ENCODE peak calls at places on chromosomes 3 and 15, in seven cellular contexts. One of them, this sample, is unnamed.

GRCh38 chr15:49343546-49343945 is 79.5 kb upstream of the FGF7 start:
- DNase-seq in mesenchymal stem cell: no peak
- DNase-seq in H1: no peak
- DNase-seq in H9: no peak
- DNase-seq in trophoblast cell: no peak
- DNase-seq in mesendoderm: no peak
- DNase-seq in IMR-90: no peak
- DNase-seq in this sample: no peak

GRCh38 chr3:174862666-174863065 is 3.5 kb downstream of the NAALADL2 start:
- DNase-seq in trophoblast cell: peak; percentile 2
- DNase-seq in mesendoderm: no peak
- DNase-seq in H9: no peak
- DNase-seq in mesenchymal stem cell: peak; percentile 3
- DNase-seq in H1: no peak
- DNase-seq in IMR-90: peak; percentile 28
- DNase-seq in this sample: no peak

GRCh38 chr3:117118604-117119003 is 409.0 kb downstream of the TUSC7 start:
- DNase-seq in mesenchymal stem cell: no peak
- DNase-seq in H9: no peak
- DNase-seq in IMR-90: peak; percentile 13
- DNase-seq in H1: no peak
- DNase-seq in mesendoderm: no peak
- DNase-seq in trophoblast cell: no peak
- DNase-seq in this sample: no peak

GRCh38 chr3:153961498-153961897 is 159.7 kb upstream of the ARHGEF26 start:
- DNase-seq in mesenchymal stem cell: no peak
- DNase-seq in trophoblast cell: no peak
- DNase-seq in IMR-90: no peak
- DNase-seq in H1: no peak
- DNase-seq in H9: no peak
- DNase-seq in mesendoderm: peak; percentile 81
- DNase-seq in this sample: no peak

GRCh38 chr15:26864664-26865191 is 2.1 kb upstream of the GABRA5 start:
- DNase-seq in mesenchymal stem cell: peak; percentile 12
- DNase-seq in mesendoderm: peak; percentile 84
- DNase-seq in H9: peak; percentile 61
- DNase-seq in H1: peak; percentile 68
- DNase-seq in IMR-90: peak; percentile 36
- DNase-seq in trophoblast cell: no peak
- DNase-seq in this sample: peak; percentile 65

GRCh38 chr3:32181801-32182200 is 56.7 kb upstream of the CMTM8 start:
- DNase-seq in H1: no peak
- DNase-seq in trophoblast cell: no peak
- DNase-seq in mesenchymal stem cell: no peak
- DNase-seq in IMR-90: no peak
- DNase-seq in mesendoderm: no peak
- DNase-seq in H9: no peak
- DNase-seq in this sample: no peak

GRCh38 chr15:57640935-57641682 is 49.4 kb downstream of the MYZAP start:
- DNase-seq in mesendoderm: peak; percentile 47
- DNase-seq in IMR-90: peak; percentile 12
- DNase-seq in H9: no peak
- DNase-seq in trophoblast cell: peak; percentile 6
- DNase-seq in H1: no peak
- DNase-seq in mesenchymal stem cell: peak; percentile 13
- DNase-seq in this sample: peak; percentile 15

GRCh38 chr3:109819786-109820185 is 482.4 kb upstream of the DPPA4 start:
- DNase-seq in trophoblast cell: no peak
- DNase-seq in H9: no peak
- DNase-seq in mesendoderm: no peak
- DNase-seq in IMR-90: no peak
- DNase-seq in mesenchymal stem cell: no peak
- DNase-seq in H1: no peak
- DNase-seq in this sample: no peak

GRCh38 chr15:43134157-43134637 is 811 bp downstream of the TMEM62 start:
- DNase-seq in trophoblast cell: no peak
- DNase-seq in H9: peak; percentile 37
- DNase-seq in IMR-90: no peak
- DNase-seq in mesenchymal stem cell: no peak
- DNase-seq in mesendoderm: no peak
- DNase-seq in H1: no peak
- DNase-seq in this sample: no peak

GRCh38 chr3:135082706-135083105 is 287.6 kb downstream of the EPHB1 start:
- DNase-seq in H9: no peak
- DNase-seq in mesendoderm: no peak
- DNase-seq in IMR-90: no peak
- DNase-seq in trophoblast cell: no peak
- DNase-seq in mesenchymal stem cell: no peak
- DNase-seq in H1: no peak
- DNase-seq in this sample: no peak

GRCh38 chr3:29099296-29099695 is 181.6 kb upstream of the RBMS3 start:
- DNase-seq in IMR-90: peak; percentile 10
- DNase-seq in mesendoderm: no peak
- DNase-seq in mesenchymal stem cell: peak; percentile 13
- DNase-seq in H1: no peak
- DNase-seq in H9: no peak
- DNase-seq in trophoblast cell: no peak
- DNase-seq in this sample: no peak
- H3K4me1 ChIP-seq in IMR-90: peaks cover 8% of the 10 kb centered on the region
- H3K4me1 ChIP-seq in mesendoderm: no peaks in the 10 kb centered on the region
- H3K4me1 ChIP-seq in mesenchymal stem cell: no peaks in the 10 kb centered on the region
- H3K4me1 ChIP-seq in H1: no peaks in the 10 kb centered on the region
- H3K4me1 ChIP-seq in H9: no peaks in the 10 kb centered on the region
- H3K4me1 ChIP-seq in trophoblast cell: no peaks in the 10 kb centered on the region
- H3K4me1 ChIP-seq in this sample: no peaks in the 10 kb centered on the region

DNA sequence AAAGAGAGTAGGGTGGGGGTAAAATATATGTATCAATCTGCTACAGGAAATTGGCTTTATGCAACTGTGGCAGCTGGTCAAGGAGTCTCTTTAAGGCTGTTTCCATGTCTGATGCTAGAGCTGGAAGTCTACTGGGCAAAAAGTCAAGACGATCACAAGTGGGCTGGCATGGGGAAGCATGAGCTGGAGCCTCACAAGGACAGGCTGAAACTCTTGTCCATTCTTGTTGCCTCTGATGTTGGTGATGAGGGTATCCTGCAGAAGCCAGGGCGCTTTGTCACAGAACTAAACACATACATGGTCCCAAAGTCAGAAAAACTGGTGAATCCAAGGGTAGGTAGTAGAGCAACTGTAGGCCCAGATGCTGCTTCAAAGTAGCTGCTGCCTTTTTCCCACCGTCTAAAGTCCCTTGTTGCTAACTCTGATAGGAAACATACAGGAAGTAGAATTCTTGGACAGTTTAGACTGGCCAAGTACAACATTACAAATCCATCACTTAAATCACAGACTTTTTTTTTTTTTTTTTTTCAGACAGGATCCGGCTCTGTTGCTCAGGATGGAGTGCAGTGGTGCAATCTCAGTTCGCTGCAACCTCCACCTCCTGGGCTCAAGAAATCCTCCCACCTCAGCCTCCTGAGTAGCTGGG is 54.2 kb downstream of the RPL39L start:
- DNase-seq in trophoblast cell: no peak
- DNase-seq in mesenchymal stem cell: no peak
- DNase-seq in IMR-90: no peak
- DNase-seq in H1: no peak
- DNase-seq in H9: no peak
- DNase-seq in mesendoderm: no peak
- DNase-seq in this sample: no peak
- H3K79me1 ChIP-seq in trophoblast cell: no peaks in the 10 kb centered on the region
- H3K79me1 ChIP-seq in mesenchymal stem cell: no peaks in the 10 kb centered on the region
- H3K79me1 ChIP-seq in IMR-90: no peaks in the 10 kb centered on the region
- H3K79me1 ChIP-seq in H1: no peaks in the 10 kb centered on the region
- H3K79me1 ChIP-seq in H9: no peaks in the 10 kb centered on the region
- H3K79me1 ChIP-seq in mesendoderm: no peaks in the 10 kb centered on the region
- H3K79me1 ChIP-seq in this sample: no peaks in the 10 kb centered on the region

DNA sequence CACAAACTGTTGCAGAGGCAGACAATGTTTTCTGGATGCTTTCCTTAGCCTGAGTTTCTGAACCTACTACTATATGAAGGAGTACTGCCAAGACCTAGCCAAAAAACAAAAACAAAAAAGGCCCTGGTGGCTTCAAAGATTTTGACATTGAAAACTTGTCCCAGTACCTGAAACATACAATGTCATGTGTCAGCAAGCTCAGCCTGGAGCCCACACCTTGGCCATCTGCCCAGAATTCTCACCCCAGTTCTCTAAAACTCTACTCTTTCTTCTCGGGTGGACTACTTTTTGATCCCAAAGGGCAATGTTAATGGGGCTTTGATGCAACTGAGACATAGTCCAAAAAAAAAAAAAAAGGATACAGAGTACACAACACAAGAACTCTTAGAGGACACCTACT is 81.4 kb downstream of the FAM174B start:
- DNase-seq in mesendoderm: no peak
- DNase-seq in trophoblast cell: no peak
- DNase-seq in mesenchymal stem cell: no peak
- DNase-seq in H1: no peak
- DNase-seq in H9: no peak
- DNase-seq in IMR-90: no peak
- DNase-seq in this sample: no peak
- H3K27me3 ChIP-seq in mesendoderm: no peaks in the 10 kb centered on the region
- H3K27me3 ChIP-seq in trophoblast cell: no peaks in the 10 kb centered on the region
- H3K27me3 ChIP-seq in mesenchymal stem cell: peaks cover 14% of the 10 kb centered on the region
- H3K27me3 ChIP-seq in H1: no peaks in the 10 kb centered on the region
- H3K27me3 ChIP-seq in H9: no peaks in the 10 kb centered on the region
- H3K27me3 ChIP-seq in IMR-90: no peaks in the 10 kb centered on the region
- H3K27me3 ChIP-seq in this sample: peaks cover 29% of the 10 kb centered on the region

GRCh38 chr3:151772825-151773480 is 39.2 kb downstream of the AADACL2 start:
- DNase-seq in mesendoderm: no peak
- DNase-seq in trophoblast cell: peak; percentile 36
- DNase-seq in H9: no peak
- DNase-seq in mesenchymal stem cell: no peak
- DNase-seq in IMR-90: no peak
- DNase-seq in H1: no peak
- DNase-seq in this sample: no peak
- H3K4me1 ChIP-seq in mesendoderm: no peaks in the 10 kb centered on the region
- H3K4me1 ChIP-seq in trophoblast cell: no peaks in the 10 kb centered on the region
- H3K4me1 ChIP-seq in H9: no peaks in the 10 kb centered on the region
- H3K4me1 ChIP-seq in mesenchymal stem cell: no peaks in the 10 kb centered on the region
- H3K4me1 ChIP-seq in IMR-90: no peaks in the 10 kb centered on the region
- H3K4me1 ChIP-seq in H1: no peaks in the 10 kb centered on the region
- H3K4me1 ChIP-seq in this sample: peaks cover 4% of the 10 kb centered on the region

GRCh38 chr3:71028802-71029201 is 554.7 kb downstream of the FOXP1 start:
- DNase-seq in H9: no peak
- DNase-seq in trophoblast cell: no peak
- DNase-seq in IMR-90: no peak
- DNase-seq in mesenchymal stem cell: no peak
- DNase-seq in mesendoderm: no peak
- DNase-seq in H1: no peak
- DNase-seq in this sample: no peak
- H3K79me1 ChIP-seq in H9: no peaks in the 10 kb centered on the region
- H3K79me1 ChIP-seq in trophoblast cell: no peaks in the 10 kb centered on the region
- H3K79me1 ChIP-seq in IMR-90: peaks cover 87% of the 10 kb centered on the region
- H3K79me1 ChIP-seq in mesenchymal stem cell: peaks cover 30% of the 10 kb centered on the region
- H3K79me1 ChIP-seq in mesendoderm: no peaks in the 10 kb centered on the region
- H3K79me1 ChIP-seq in H1: no peaks in the 10 kb centered on the region
- H3K79me1 ChIP-seq in this sample: no peaks in the 10 kb centered on the region

GRCh38 chr3:10833855-10834414 is 17.9 kb downstream of the SLC6A11 start:
- DNase-seq in H9: no peak
- DNase-seq in mesendoderm: no peak
- DNase-seq in IMR-90: no peak
- DNase-seq in trophoblast cell: no peak
- DNase-seq in mesenchymal stem cell: no peak
- DNase-seq in H1: no peak
- DNase-seq in this sample: no peak

GRCh38 chr3:10837849-10838248 is 21.8 kb downstream of the SLC6A11 start:
- DNase-seq in trophoblast cell: no peak
- DNase-seq in H1: no peak
- DNase-seq in H9: no peak
- DNase-seq in IMR-90: no peak
- DNase-seq in mesendoderm: no peak
- DNase-seq in mesenchymal stem cell: no peak
- DNase-seq in this sample: no peak

GRCh38 chr3:10834951-10835350 is 18.9 kb downstream of the SLC6A11 start:
- DNase-seq in mesenchymal stem cell: no peak
- DNase-seq in H9: no peak
- DNase-seq in mesendoderm: no peak
- DNase-seq in IMR-90: no peak
- DNase-seq in trophoblast cell: no peak
- DNase-seq in H1: no peak
- DNase-seq in this sample: no peak

GRCh38 chr3:10836676-10837075 is 20.6 kb downstream of the SLC6A11 start:
- DNase-seq in mesendoderm: no peak
- DNase-seq in mesenchymal stem cell: no peak
- DNase-seq in trophoblast cell: no peak
- DNase-seq in H1: no peak
- DNase-seq in IMR-90: no peak
- DNase-seq in H9: no peak
- DNase-seq in this sample: no peak

DNA sequence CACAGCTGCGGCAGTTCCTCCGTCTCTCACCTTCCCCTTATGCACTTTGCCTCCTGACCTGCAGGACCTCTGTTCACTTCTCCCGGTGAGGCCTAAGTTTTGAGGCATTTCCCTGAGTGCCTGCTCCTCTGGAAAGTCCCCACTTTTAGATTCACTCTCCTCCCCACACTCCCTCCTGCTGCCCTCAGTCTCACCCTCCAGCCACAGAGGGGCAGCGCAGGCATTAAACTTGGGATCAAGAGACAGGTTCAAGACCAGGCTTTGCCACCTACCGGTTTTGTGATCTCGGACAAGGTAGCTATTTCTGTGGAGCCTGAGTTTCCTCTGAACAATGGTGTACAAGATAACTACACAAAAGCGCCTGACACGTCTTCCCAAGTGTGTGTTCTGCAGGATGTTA is 19.4 kb downstream of the SLC6A11 start:
- DNase-seq in trophoblast cell: no peak
- DNase-seq in mesenchymal stem cell: no peak
- DNase-seq in H1: peak; percentile 49
- DNase-seq in H9: peak; percentile 47
- DNase-seq in IMR-90: no peak
- DNase-seq in mesendoderm: peak; percentile 23
- DNase-seq in this sample: no peak
- H3K27me3 ChIP-seq in trophoblast cell: no peaks in the 10 kb centered on the region
- H3K27me3 ChIP-seq in mesenchymal stem cell: peaks cover 80% of the 10 kb centered on the region
- H3K27me3 ChIP-seq in H1: no peaks in the 10 kb centered on the region
- H3K27me3 ChIP-seq in H9: no peaks in the 10 kb centered on the region
- H3K27me3 ChIP-seq in IMR-90: peaks cover 6% of the 10 kb centered on the region
- H3K27me3 ChIP-seq in mesendoderm: no peaks in the 10 kb centered on the region
- H3K27me3 ChIP-seq in this sample: no peaks in the 10 kb centered on the region

GRCh38 chr3:195153653-195154052 is 117.3 kb downstream of the XXYLT1 start:
- DNase-seq in mesendoderm: no peak
- DNase-seq in trophoblast cell: no peak
- DNase-seq in IMR-90: peak; percentile 38
- DNase-seq in H1: no peak
- DNase-seq in H9: no peak
- DNase-seq in mesenchymal stem cell: no peak
- DNase-seq in this sample: no peak

GRCh38 chr3:195154111-195154791 is 116.7 kb downstream of the XXYLT1 start:
- DNase-seq in H9: no peak
- DNase-seq in mesenchymal stem cell: peak; percentile 91
- DNase-seq in H1: no peak
- DNase-seq in mesendoderm: no peak
- DNase-seq in trophoblast cell: no peak
- DNase-seq in IMR-90: peak; percentile 82
- DNase-seq in this sample: no peak

GRCh38 chr3:195154793-195155535 is 116.0 kb downstream of the XXYLT1 start:
- DNase-seq in mesendoderm: peak; percentile 66
- DNase-seq in H9: no peak
- DNase-seq in mesenchymal stem cell: peak; percentile 89
- DNase-seq in IMR-90: peak; percentile 97
- DNase-seq in trophoblast cell: no peak
- DNase-seq in H1: no peak
- DNase-seq in this sample: no peak

GRCh38 chr3:195155842-195156241 is 115.1 kb downstream of the XXYLT1 start:
- DNase-seq in mesendoderm: no peak
- DNase-seq in mesenchymal stem cell: no peak
- DNase-seq in trophoblast cell: no peak
- DNase-seq in IMR-90: peak; percentile 63
- DNase-seq in H9: no peak
- DNase-seq in H1: no peak
- DNase-seq in this sample: no peak

GRCh38 chr3:195156286-195156890 is 114.6 kb downstream of the XXYLT1 start:
- DNase-seq in H9: no peak
- DNase-seq in mesenchymal stem cell: no peak
- DNase-seq in trophoblast cell: no peak
- DNase-seq in mesendoderm: no peak
- DNase-seq in IMR-90: no peak
- DNase-seq in H1: no peak
- DNase-seq in this sample: no peak
- H3K4me1 ChIP-seq in H9: peaks cover 15% of the 10 kb centered on the region
- H3K4me1 ChIP-seq in mesenchymal stem cell: peaks cover 23% of the 10 kb centered on the region
- H3K4me1 ChIP-seq in trophoblast cell: peaks cover 7% of the 10 kb centered on the region
- H3K4me1 ChIP-seq in mesendoderm: peaks cover 18% of the 10 kb centered on the region
- H3K4me1 ChIP-seq in IMR-90: peaks cover 44% of the 10 kb centered on the region
- H3K4me1 ChIP-seq in H1: peaks cover 17% of the 10 kb centered on the region
- H3K4me1 ChIP-seq in this sample: peaks cover 36% of the 10 kb centered on the region

This sample was measured in neuronal stem cell.